ENCODE peak calls at places on chromosome 7, in five cellular contexts. L is CD8-positive, alpha-beta T cell; E is NCI-H526 treated with DMSO at 0.1 percent for 48 hours; Y is heart right ventricle; Q is NCI-H2227 treated with DMSO at 0.1 percent for 48 hours. X is an unnamed sample.
A peak's percentile ranks its signal among the peaks of the same experiment; 100 is the strongest.

GRCh38 chr7:21943436-21943835 is 2.3 kb downstream of the CDCA7L start:
- DNase-seq in L (no peak), E (no peak), Y (no peak), Q (no peak), X (no peak)

GRCh38 chr7:16710641-16711040 is 42.9 kb upstream of the TSPAN13 start:
- DNase-seq in L (no peak), E (no peak), Y (no peak), Q (no peak), X (no peak)

GRCh38 chr7:151687523-151688235 is 168.0 kb upstream of the RHEB start:
- DNase-seq in L (no peak), E (no peak), Y (peak; percentile 43), Q (no peak), X (peak; percentile 98)

GRCh38 chr7:33677556-33677955 is 227.8 kb upstream of the BMPER start:
- DNase-seq in L (no peak), E (no peak), Y (no peak), Q (no peak), X (peak; percentile 23)

GRCh38 chr7:90119178-90119971 is 34.9 kb upstream of the STEAP1 start:
- DNase-seq in L (peak; percentile 26), E (peak; percentile 61), Y (peak; percentile 67), Q (peak; percentile 4), X (peak; percentile 10)

GRCh38 chr7:105487559-105488218 is 34.4 kb downstream of the PUS7 start:
- DNase-seq in L (no peak), E (no peak), Y (no peak), Q (peak; percentile 44), X (peak; percentile 91)

GRCh38 chr7:74174606-74175082 is 488 bp downstream of the EIF4H start:
- DNase-seq in L (peak; percentile 39), E (no peak), Y (peak; percentile 38), Q (peak; percentile 20), X (peak; percentile 64)

GRCh38 chr7:135210818-135211178 is 528 bp downstream of the WDR91 start:
- DNase-seq in L (no peak), E (peak; percentile 24), Y (no peak), Q (no peak), X (peak; percentile 44)

GRCh38 chr7:33262476-33262875 is 133.1 kb downstream of the BBS9 start:
- DNase-seq in L (no peak), E (no peak), Y (no peak), Q (no peak), X (peak; percentile 48)

GRCh38 chr7:63789378-63790176 is 209.1 kb upstream of the ZNF722 start:
- DNase-seq in L (no peak), E (no peak), Y (no peak), Q (no peak), X (no peak)

GRCh38 chr7:79332091-79332490 is 121.4 kb downstream of the MAGI2 start:
- DNase-seq in L (no peak), E (no peak), Y (no peak), Q (no peak), X (peak; percentile 52)

GRCh38 chr7:45703373-45703821 is 129.2 kb downstream of the ADCY1 start:
- DNase-seq in L (no peak), E (no peak), Y (no peak), Q (no peak), X (no peak)

GRCh38 chr7:143901360-143901709 is 641 bp downstream of the TCAF1 start:
- DNase-seq in L (no peak), E (no peak), Y (peak; percentile 39), Q (no peak), X (peak; percentile 66)

GRCh38 chr7:151886783-151887182 is 9.9 kb upstream of the PRKAG2 start:
- DNase-seq in L (no peak), E (no peak), Y (no peak), Q (no peak), X (no peak)

GRCh38 chr7:72048420-72048819 is 363.7 kb downstream of the CALN1 start:
- DNase-seq in L (no peak), E (no peak), Y (no peak), Q (no peak), X (no peak)

X was measured in EH.